ENCODE peak calls at places on chromosomes 2 and 18, in eight cellular contexts. O, E, B, P, C, K, G and D are unnamed samples. For H3K36me3, the result is how much of the 10 kb centered on the place peaks cover.

GRCh38 chr2:192314800-192315481 is 120.2 kb upstream of the TMEFF2 start:
- DNase-seq in O (no peak), E (no peak), B (no peak), P (no peak), C (no peak), K (no peak), G (no peak), D (no peak)

GRCh38 chr2:48227617-48228344 is 302.2 kb upstream of the STON1 start:
- DNase-seq in O (no peak), E (no peak), B (no peak), P (no peak), C (no peak), K (no peak), G (no peak), D (no peak)

GRCh38 chr2:96788393-96789244 is 27.4 kb upstream of the CNNM3 start:
- DNase-seq in O (peak), E (peak), B (no peak), P (peak), C (peak), K (no peak), G (peak), D (no peak)

GRCh38 chr2:171723724-171724683 is 36.7 kb downstream of the DYNC1I2 start:
- DNase-seq in O (no peak), E (peak), B (peak), P (no peak), C (no peak), K (peak), G (no peak), D (no peak)

GRCh38 chr2:169743549-169743948 is 9.9 kb downstream of the KLHL23 start:
- DNase-seq in O (no peak), E (no peak), B (no peak), P (no peak), C (no peak), K (no peak), G (no peak), D (no peak)

GRCh38 chr2:15840173-15840572 is 100.2 kb upstream of the MYCN start:
- DNase-seq in O (peak), E (no peak), B (no peak), P (no peak), C (no peak), K (no peak), G (no peak), D (no peak)

GRCh38 chr2:70190086-70190412 is 770 bp downstream of the C2orf42 start:
- DNase-seq in O (no peak), E (peak), B (peak), P (peak), C (no peak), K (no peak), G (no peak), D (peak)

GRCh38 chr2:123502926-123503325 is 522.2 kb upstream of the CNTNAP5 start:
- DNase-seq in O (peak), E (no peak), B (no peak), P (no peak), C (no peak), K (no peak), G (no peak), D (no peak)

GRCh38 chr2:107595749-107596148 is 230.9 kb upstream of the RGPD4 start:
- DNase-seq in O (peak), E (no peak), B (no peak), P (no peak), C (no peak), K (no peak), G (no peak), D (no peak)

GRCh38 chr2:85988210-85988913 is 99.6 kb upstream of the ST3GAL5 start:
- DNase-seq in O (no peak), E (no peak), B (no peak), P (no peak), C (no peak), K (no peak), G (no peak), D (peak)

GRCh38 chr2:179536185-179536584 is 271.6 kb upstream of the SESTD1 start:
- DNase-seq in O (no peak), E (no peak), B (no peak), P (no peak), C (peak), K (no peak), G (no peak), D (no peak)

GRCh38 chr2:41779873-41780272 is 267.9 kb upstream of the PKDCC start:
- DNase-seq in O (no peak), E (no peak), B (no peak), P (no peak), C (no peak), K (no peak), G (no peak), D (no peak)

GRCh38 chr18:61817086-61817485 is 75.7 kb downstream of the RNF152 start:
- DNase-seq in O (no peak), E (no peak), B (no peak), P (no peak), C (no peak), K (no peak), G (no peak), D (no peak)

GRCh38 chr2:46072146-46072820 is 224.9 kb upstream of the EPAS1 start:
- DNase-seq in O (no peak), E (no peak), B (no peak), P (no peak), C (no peak), K (no peak), G (no peak), D (no peak)

GRCh38 chr2:86807462-86808275 is 17.0 kb upstream of the CD8A start:
- DNase-seq in O (peak), E (peak), B (peak), P (peak), C (peak), K (no peak), G (no peak), D (peak)

GRCh38 chr18:10792181-10792580 is 266.4 kb downstream of the NAPG start:
- DNase-seq in O (no peak), E (no peak), B (no peak), P (no peak), C (no peak), K (no peak), G (no peak), D (no peak)

GRCh38 chr2:220783651-220784050 is 788.5 kb downstream of the EPHA4 start:
- DNase-seq in O (peak), E (no peak), B (no peak), P (no peak), C (no peak), K (no peak), G (no peak), D (no peak)

GRCh38 chr2:60414731-60415130 is 138.7 kb downstream of the BCL11A start:
- DNase-seq in O (peak), E (no peak), B (no peak), P (no peak), C (no peak), K (no peak), G (no peak), D (no peak)

GRCh38 chr2:43405829-43406228 is 179.4 kb upstream of the ZFP36L2 start:
- DNase-seq in O (no peak), E (peak), B (no peak), P (no peak), C (no peak), K (peak), G (peak), D (no peak)

GRCh38 chr2:111100765-111101162 is 19.9 kb upstream of the BCL2L11 start:
- DNase-seq in O (peak), E (no peak), B (no peak), P (no peak), C (no peak), K (no peak), G (no peak), D (no peak)

GRCh38 chr2:172931256-172931894 is 144.3 kb upstream of the MAP3K20 start:
- DNase-seq in O (no peak), E (peak), B (peak), P (no peak), C (no peak), K (peak), G (peak), D (no peak)

GRCh38 chr2:88452151-88452851 is at the start of gene FOXI3:
- DNase-seq in O (peak), E (peak), B (peak), P (no peak), C (no peak), K (peak), G (no peak), D (no peak)

GRCh38 chr2:116023026-116023425 is 1580.6 kb downstream of the DPP10 start:
- DNase-seq in O (no peak), E (no peak), B (no peak), P (no peak), C (no peak), K (no peak), G (no peak), D (no peak)

GRCh38 chr2:230885467-230886130 is 20.9 kb downstream of the ITM2C start:
- DNase-seq in O (no peak), E (peak), B (peak), P (no peak), C (no peak), K (peak), G (no peak), D (no peak)

GRCh38 chr2:233202531-233202944 is 48.9 kb upstream of the ATG16L1 start:
- DNase-seq in O (no peak), E (no peak), B (no peak), P (no peak), C (no peak), K (no peak), G (no peak), D (no peak)

GRCh38 chr2:189517847-189518535 is 62.6 kb downstream of the SLC40A1 start:
- DNase-seq in O (peak), E (no peak), B (no peak), P (no peak), C (no peak), K (no peak), G (no peak), D (no peak)

GRCh38 chr2:145740302-145740701 is 1220.4 kb upstream of the ZEB2 start:
- DNase-seq in O (peak), E (no peak), B (no peak), P (no peak), C (no peak), K (no peak), G (no peak), D (no peak)

GRCh38 chr2:46818141-46818552 is 97.5 kb downstream of the MCFD2 start:
- DNase-seq in O (no peak), E (peak), B (peak), P (peak), C (peak), K (no peak), G (peak), D (peak)

GRCh38 chr2:122627388-122627787 is 871.9 kb downstream of the TSN start:
- DNase-seq in O (peak), E (no peak), B (no peak), P (no peak), C (no peak), K (no peak), G (no peak), D (no peak)

GRCh38 chr2:101844055-101844635 is 146.6 kb downstream of the MAP4K4 start:
- DNase-seq in O (no peak), E (no peak), B (no peak), P (no peak), C (no peak), K (no peak), G (no peak), D (no peak)

GRCh38 chr2:6883448-6884122 is 6.0 kb downstream of the RSAD2 start:
- DNase-seq in O (no peak), E (no peak), B (no peak), P (no peak), C (no peak), K (no peak), G (peak), D (no peak)

GRCh38 chr2:164624296-164624695 is 3.0 kb upstream of the GRB14 start:
- DNase-seq in O (no peak), E (no peak), B (no peak), P (no peak), C (no peak), K (no peak), G (no peak), D (no peak)

GRCh38 chr2:155842103-155842502 is 490.4 kb downstream of the NR4A2 start:
- DNase-seq in O (peak), E (no peak), B (no peak), P (no peak), C (no peak), K (no peak), G (no peak), D (no peak)

GRCh38 chr2:85288244-85288725 is 39.5 kb downstream of the TGOLN2 start:
- DNase-seq in O (peak), E (no peak), B (no peak), P (peak), C (peak), K (no peak), G (no peak), D (no peak)

GRCh38 chr2:194672994-194673393 is 984.0 kb upstream of the SLC39A10 start:
- DNase-seq in O (no peak), E (no peak), B (no peak), P (no peak), C (no peak), K (no peak), G (no peak), D (no peak)

GRCh38 chr2:124046332-124046731 is 21.2 kb downstream of the CNTNAP5 start:
- DNase-seq in O (no peak), E (no peak), B (peak), P (no peak), C (no peak), K (no peak), G (no peak), D (no peak)

GRCh38 chr2:41112228-41112627 is 660.3 kb upstream of the SLC8A1 start:
- DNase-seq in O (no peak), E (no peak), B (no peak), P (no peak), C (no peak), K (no peak), G (peak), D (no peak)

GRCh38 chr2:191264647-191265079 is 19.5 kb downstream of the MYO1B start:
- DNase-seq in O (peak), E (no peak), B (no peak), P (no peak), C (no peak), K (no peak), G (no peak), D (no peak)

GRCh38 chr18:8947576-8947975 is 154.9 kb upstream of the NDUFV2 start:
- DNase-seq in O (no peak), E (no peak), B (peak), P (no peak), C (no peak), K (no peak), G (no peak), D (no peak)

GRCh38 chr2:218001629-218002028 is 1.2 kb downstream of the TNS1 start:
- DNase-seq in O (no peak), E (no peak), B (no peak), P (no peak), C (no peak), K (no peak), G (no peak), D (no peak)
- H3K4me3 ChIP-seq in O (no peak), E (no peak), B (no peak), P (peak), C (peak), K (no peak), G (peak), D (peak)

GRCh38 chr2:109396338-109397180 is 217.2 kb downstream of the SEPTIN10 start:
- DNase-seq in O (no peak), E (no peak), B (peak), P (no peak), C (no peak), K (no peak), G (no peak), D (no peak)
- H3K36me3 ChIP-seq in O (under half), E (under half), B (under half), P (under half), C (under half), K (under half), G (under half), D (under half)

GRCh38 chr18:22493255-22493654 is 75.5 kb upstream of the CTAGE1 start:
- DNase-seq in O (no peak), E (no peak), B (no peak), P (no peak), C (no peak), K (no peak), G (no peak), D (no peak)
- H3K27ac ChIP-seq in O (no peak), E (no peak), B (no peak), P (no peak), C (no peak), K (no peak), G (peak), D (peak)

DNA sequence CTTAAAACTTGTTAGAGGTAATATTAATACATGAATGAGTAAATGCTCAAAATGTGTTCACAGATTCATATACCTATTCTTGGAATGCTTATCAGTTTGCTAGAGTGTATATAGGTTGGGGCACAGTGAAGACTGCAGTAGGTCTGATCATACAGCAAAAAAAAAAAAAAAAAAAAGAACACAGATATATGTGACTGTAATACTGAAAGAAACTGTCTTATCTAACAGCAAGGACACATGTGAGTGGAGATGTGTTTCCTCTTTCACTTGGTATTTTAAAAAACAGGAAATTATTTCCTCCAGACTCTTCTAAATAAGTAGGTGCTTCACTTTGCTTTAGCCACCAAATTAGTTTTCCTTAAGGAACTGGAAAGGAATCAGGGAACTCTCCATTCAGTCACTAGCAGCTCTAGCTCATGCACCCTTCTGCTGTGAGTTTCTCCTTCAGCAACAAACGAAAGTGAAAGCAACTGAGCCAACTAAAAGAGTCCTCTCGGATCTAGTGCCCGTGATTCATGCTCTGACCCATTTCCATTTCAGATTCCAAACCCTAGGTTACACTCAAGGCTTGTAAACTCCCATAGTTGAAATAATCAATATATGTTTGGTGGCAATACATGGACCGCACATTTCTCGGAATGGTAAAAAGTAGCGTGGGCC is 98.5 kb downstream of the DSEL start:
- DNase-seq in O (peak), E (no peak), B (no peak), P (no peak), C (no peak), K (no peak), G (no peak), D (no peak)
- H3K4me3 ChIP-seq in O (no peak), E (no peak), B (no peak), P (peak), C (no peak), K (no peak), G (no peak), D (no peak)

GRCh38 chr2:61877571-61878245 is 10.7 kb downstream of the CCT4 start:
- DNase-seq in O (no peak), E (no peak), B (no peak), P (no peak), C (no peak), K (no peak), G (no peak), D (no peak)
- H3K36me3 ChIP-seq in O (half or more), E (half or more), B (half or more), P (half or more), C (half or more), K (under half), G (half or more), D (half or more)

GRCh38 chr2:108630567-108631405 is 88.5 kb upstream of the RANBP2 start:
- DNase-seq in O (no peak), E (no peak), B (no peak), P (no peak), C (no peak), K (no peak), G (no peak), D (no peak)

GRCh38 chr2:108633379-108633778 is 85.9 kb upstream of the RANBP2 start:
- DNase-seq in O (no peak), E (no peak), B (no peak), P (no peak), C (no peak), K (no peak), G (no peak), D (no peak)

GRCh38 chr2:108632332-108632712 is 87.0 kb upstream of the RANBP2 start:
- DNase-seq in O (no peak), E (no peak), B (no peak), P (no peak), C (no peak), K (no peak), G (no peak), D (no peak)

GRCh38 chr2:108634591-108635160 is 84.6 kb upstream of the RANBP2 start:
- DNase-seq in O (no peak), E (peak), B (no peak), P (no peak), C (no peak), K (no peak), G (no peak), D (no peak)

GRCh38 chr2:108632748-108633147 is 86.5 kb upstream of the RANBP2 start:
- DNase-seq in O (no peak), E (no peak), B (no peak), P (no peak), C (no peak), K (no peak), G (no peak), D (no peak)
- H3K27ac ChIP-seq in O (no peak), E (no peak), B (no peak), P (peak), C (peak), K (no peak), G (no peak), D (no peak)

DNA sequence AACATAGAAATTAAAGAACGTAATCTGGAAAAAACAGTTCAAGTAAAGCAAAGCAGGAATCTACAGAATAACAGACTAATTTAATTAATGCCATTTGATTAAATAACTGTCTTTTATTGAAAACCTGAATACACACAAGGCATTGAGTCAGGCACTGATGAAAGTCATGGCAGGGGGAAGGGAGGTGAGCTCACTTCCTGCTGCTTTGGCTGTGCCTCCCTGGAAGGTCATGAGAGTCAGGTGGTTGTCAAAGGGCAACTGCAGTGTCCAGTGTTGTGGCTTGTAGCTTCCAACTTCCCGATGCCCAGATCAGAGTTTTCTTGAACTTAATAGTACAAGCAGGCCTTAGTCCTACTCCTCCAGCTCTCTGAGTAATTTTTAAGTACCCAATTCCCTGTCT is 180.9 kb downstream of the PID1 start:
- DNase-seq in O (no peak), E (no peak), B (no peak), P (peak), C (no peak), K (no peak), G (no peak), D (no peak)
- H3K4me3 ChIP-seq in O (no peak), E (no peak), B (no peak), P (no peak), C (no peak), K (no peak), G (no peak), D (no peak)

GRCh38 chr2:1054399-1054798 is 103.8 kb downstream of the SNTG2 start:
- DNase-seq in O (no peak), E (no peak), B (no peak), P (no peak), C (no peak), K (no peak), G (no peak), D (no peak)

GRCh38 chr2:1051075-1051474 is 100.4 kb downstream of the SNTG2 start:
- DNase-seq in O (no peak), E (no peak), B (no peak), P (no peak), C (no peak), K (no peak), G (no peak), D (no peak)

GRCh38 chr2:1051585-1051984 is 100.9 kb downstream of the SNTG2 start:
- DNase-seq in O (no peak), E (no peak), B (no peak), P (no peak), C (no peak), K (no peak), G (no peak), D (no peak)

GRCh38 chr2:1053781-1054180 is 103.1 kb downstream of the SNTG2 start:
- DNase-seq in O (no peak), E (no peak), B (no peak), P (no peak), C (no peak), K (no peak), G (no peak), D (no peak)

GRCh38 chr2:1052671-1053270 is 102.1 kb downstream of the SNTG2 start:
- DNase-seq in O (no peak), E (no peak), B (no peak), P (no peak), C (no peak), K (no peak), G (no peak), D (no peak)
- H3K36me3 ChIP-seq in O (under half), E (under half), B (under half), P (under half), C (under half), K (under half), G (under half), D (under half)

GRCh38 chr2:139230881-139231280 is 450.7 kb upstream of the NXPH2 start:
- DNase-seq in O (no peak), E (no peak), B (no peak), P (no peak), C (no peak), K (no peak), G (no peak), D (no peak)
- H3K27ac ChIP-seq in O (no peak), E (no peak), B (no peak), P (no peak), C (no peak), K (no peak), G (no peak), D (no peak)

DNA sequence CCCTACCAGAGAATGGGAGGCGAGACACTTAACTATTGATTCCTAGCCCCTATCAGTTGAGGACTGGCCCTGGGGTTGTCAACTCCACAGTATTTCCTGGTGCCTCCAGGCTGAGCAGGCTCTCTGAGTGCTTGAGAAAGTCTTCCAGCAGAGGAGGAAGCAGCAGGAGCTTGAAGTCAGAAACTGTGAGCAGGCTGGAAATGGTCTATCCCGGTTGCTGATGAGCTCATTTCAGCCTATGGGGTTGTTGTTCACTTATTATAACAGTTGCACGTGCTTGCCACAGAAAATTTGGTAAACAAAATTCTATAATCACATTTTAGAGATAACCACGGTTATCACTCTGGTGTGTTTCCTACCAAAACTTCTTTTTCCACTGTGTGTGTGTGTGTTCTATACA is 254.7 kb upstream of the THUMPD2 start:
- DNase-seq in O (no peak), E (no peak), B (no peak), P (no peak), C (no peak), K (no peak), G (no peak), D (no peak)
- H3K4me3 ChIP-seq in O (no peak), E (no peak), B (no peak), P (no peak), C (no peak), K (no peak), G (no peak), D (no peak)